ENCODE peak calls at places on chromosomes 4 and X, in five cellular contexts. One of them, this sample, is unnamed.

GRCh38 chr4:27701563-27701962 is 840.9 kb downstream of the STIM2 start:
- DNase-seq in H1: no peak
- DNase-seq in K562: no peak
- DNase-seq in HepG2: no peak
- DNase-seq in GM12878: no peak
- DNase-seq in this sample: no peak

GRCh38 chr4:127832585-127832984 is 48.1 kb upstream of the PLK4 start:
- DNase-seq in H1: no peak
- DNase-seq in K562: no peak
- DNase-seq in HepG2: no peak
- DNase-seq in GM12878: peak; percentile 41
- DNase-seq in this sample: no peak

GRCh38 chr4:144302704-144303536 is 162.4 kb upstream of the GYPA start:
- DNase-seq in H1: no peak
- DNase-seq in K562: no peak
- DNase-seq in HepG2: no peak
- DNase-seq in GM12878: no peak
- DNase-seq in this sample: no peak

GRCh38 chrX:11890843-11891514 is 132.9 kb downstream of the MSL3 start:
- DNase-seq in H1: no peak
- DNase-seq in K562: no peak
- DNase-seq in HepG2: no peak
- DNase-seq in GM12878: no peak
- DNase-seq in this sample: no peak

GRCh38 chr4:118883861-118884260 is 4.8 kb upstream of the SYNPO2 start:
- DNase-seq in H1: no peak
- DNase-seq in K562: no peak
- DNase-seq in HepG2: no peak
- DNase-seq in GM12878: no peak
- DNase-seq in this sample: no peak

GRCh38 chrX:56033495-56034180 is 198.5 kb upstream of the KLF8 start:
- DNase-seq in H1: no peak
- DNase-seq in K562: no peak
- DNase-seq in HepG2: no peak
- DNase-seq in GM12878: no peak
- DNase-seq in this sample: no peak

GRCh38 chr4:124943145-124943889 is 230.8 kb upstream of the ANKRD50 start:
- DNase-seq in H1: no peak
- DNase-seq in K562: no peak
- DNase-seq in HepG2: no peak
- DNase-seq in GM12878: no peak
- DNase-seq in this sample: no peak

GRCh38 chr4:125390126-125390525 is 75.4 kb downstream of the FAT4 start:
- DNase-seq in H1: no peak
- DNase-seq in K562: no peak
- DNase-seq in HepG2: no peak
- DNase-seq in GM12878: no peak
- DNase-seq in this sample: no peak

GRCh38 chr4:88443486-88443885 is 13.4 kb upstream of the HERC5 start:
- DNase-seq in H1: no peak
- DNase-seq in K562: no peak
- DNase-seq in HepG2: no peak
- DNase-seq in GM12878: no peak
- DNase-seq in this sample: peak; percentile 57

GRCh38 chr4:88440146-88440545 is 16.8 kb upstream of the HERC5 start:
- DNase-seq in H1: no peak
- DNase-seq in K562: no peak
- DNase-seq in HepG2: no peak
- DNase-seq in GM12878: no peak
- DNase-seq in this sample: no peak

GRCh38 chr4:88441696-88442095 is 15.2 kb upstream of the HERC5 start:
- DNase-seq in H1: no peak
- DNase-seq in K562: no peak
- DNase-seq in HepG2: no peak
- DNase-seq in GM12878: no peak
- DNase-seq in this sample: no peak

GRCh38 chr4:88445252-88445651 is 11.7 kb upstream of the HERC5 start:
- DNase-seq in H1: no peak
- DNase-seq in K562: no peak
- DNase-seq in HepG2: no peak
- DNase-seq in GM12878: no peak
- DNase-seq in this sample: no peak

GRCh38 chr4:88442636-88443260 is 14.2 kb upstream of the HERC5 start:
- DNase-seq in H1: no peak
- DNase-seq in K562: no peak
- DNase-seq in HepG2: no peak
- DNase-seq in GM12878: no peak
- DNase-seq in this sample: peak; percentile 17
- TF ChIP-seq CREB1 in H1: no peak
- TF ChIP-seq CREB1 in K562: no peak
- TF ChIP-seq CREB1 in HepG2: no peak
- TF ChIP-seq CREB1 in GM12878: no peak
- TF ChIP-seq CREB1 in this sample: no peak

GRCh38 chrX:133440797-133441163 is 25.5 kb upstream of the GPC4 start:
- DNase-seq in H1: no peak
- DNase-seq in K562: no peak
- DNase-seq in HepG2: no peak
- DNase-seq in GM12878: no peak
- DNase-seq in this sample: no peak
- H3K4me1 ChIP-seq in H1: peaks cover 26% of the 10 kb centered on the region
- H3K4me1 ChIP-seq in K562: no peaks in the 10 kb centered on the region
- H3K4me1 ChIP-seq in HepG2: no peaks in the 10 kb centered on the region
- H3K4me1 ChIP-seq in GM12878: no peaks in the 10 kb centered on the region
- H3K4me1 ChIP-seq in this sample: peaks cover 46% of the 10 kb centered on the region

DNA sequence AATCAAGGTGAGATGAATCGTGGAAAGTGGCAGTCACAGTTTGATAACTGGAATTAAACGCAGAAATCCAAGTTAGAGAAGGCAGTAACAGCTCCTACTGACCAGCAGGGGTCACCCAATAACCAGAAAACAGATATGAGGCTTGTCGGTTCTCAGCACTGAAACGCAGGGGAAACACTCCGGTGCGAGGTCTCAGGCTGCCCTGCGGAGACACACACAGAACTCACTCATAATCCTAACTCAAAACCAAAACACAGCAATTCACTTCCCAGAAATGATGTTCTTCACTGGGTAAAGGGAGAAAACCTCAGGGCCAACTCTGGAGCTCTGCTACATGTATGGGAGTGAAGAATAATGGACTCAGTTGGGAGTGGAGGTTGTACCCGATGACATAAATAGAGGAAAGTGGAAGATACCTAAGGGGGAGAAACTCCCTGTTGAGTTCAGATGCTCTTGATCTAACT is 384.4 kb downstream of the RAPGEF2 start:
- DNase-seq in H1: peak; percentile 63
- DNase-seq in K562: peak; percentile 69
- DNase-seq in HepG2: peak; percentile 68
- DNase-seq in GM12878: peak; percentile 17
- DNase-seq in this sample: peak; percentile 87
- H3K4me3 ChIP-seq in H1: no peak overlapping the region
- H3K4me3 ChIP-seq in K562: no peak overlapping the region
- H3K4me3 ChIP-seq in HepG2: no peak overlapping the region
- H3K4me3 ChIP-seq in GM12878: no peak overlapping the region
- H3K4me3 ChIP-seq in this sample: no peak overlapping the region

GRCh38 chr4:149887091-149887490 is 71.4 kb upstream of the IQCM start:
- DNase-seq in H1: no peak
- DNase-seq in K562: no peak
- DNase-seq in HepG2: no peak
- DNase-seq in GM12878: no peak
- DNase-seq in this sample: no peak
- TF ChIP-seq CREB1 in H1: no peak
- TF ChIP-seq CREB1 in K562: no peak
- TF ChIP-seq CREB1 in HepG2: no peak
- TF ChIP-seq CREB1 in GM12878: no peak
- TF ChIP-seq CREB1 in this sample: no peak

DNA sequence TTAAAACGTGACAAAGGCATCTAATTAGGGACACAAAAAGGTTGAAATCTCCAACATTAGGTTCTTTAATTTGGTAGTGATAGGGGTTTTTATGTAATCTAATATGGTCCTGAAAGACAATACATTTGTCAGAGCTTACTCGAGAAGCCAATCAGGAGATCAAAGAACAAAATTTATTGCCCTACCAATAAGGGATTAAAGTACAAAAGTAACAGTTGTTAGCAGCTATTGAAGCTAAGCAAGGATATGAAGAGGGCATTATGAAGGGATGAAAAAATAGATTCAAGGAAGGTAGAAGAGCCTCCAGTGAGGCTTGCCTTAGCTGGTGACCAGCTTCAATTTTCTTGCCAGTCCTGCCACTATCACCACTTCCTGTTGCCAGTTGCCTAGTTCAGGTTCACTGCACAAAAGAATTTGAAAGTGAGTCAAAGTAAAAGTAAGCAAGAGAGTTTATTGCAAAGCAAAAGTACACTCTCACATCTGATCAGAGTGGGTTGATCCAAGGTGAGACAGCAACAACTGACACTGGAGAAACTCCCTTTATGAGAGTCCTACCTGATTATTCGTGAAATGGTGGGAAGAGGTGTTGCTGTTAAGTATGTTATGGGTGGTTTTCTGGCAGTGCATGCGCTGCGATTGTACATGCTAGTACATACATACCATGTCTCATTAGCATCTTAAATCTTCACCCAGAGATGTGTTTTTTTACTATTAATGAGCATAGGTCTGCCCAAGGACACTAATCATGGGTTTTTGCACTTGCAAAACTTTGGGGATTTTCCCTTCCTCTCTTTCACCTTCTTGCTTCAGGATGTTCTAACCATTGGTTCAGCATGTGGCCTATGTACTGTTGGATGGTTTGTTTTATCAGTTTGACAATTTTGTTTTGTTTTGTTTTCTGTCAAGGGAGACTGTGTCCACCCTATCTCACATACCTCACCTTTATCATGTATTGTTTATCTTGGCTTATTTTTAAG is 263.2 kb upstream of the ITM2A start:
- DNase-seq in H1: no peak
- DNase-seq in K562: no peak
- DNase-seq in HepG2: no peak
- DNase-seq in GM12878: peak; percentile 47
- DNase-seq in this sample: no peak
- H3K4me1 ChIP-seq in H1: no peaks in the 10 kb centered on the region
- H3K4me1 ChIP-seq in K562: no peaks in the 10 kb centered on the region
- H3K4me1 ChIP-seq in HepG2: no peaks in the 10 kb centered on the region
- H3K4me1 ChIP-seq in GM12878: no peaks in the 10 kb centered on the region
- H3K4me1 ChIP-seq in this sample: no peaks in the 10 kb centered on the region

GRCh38 chrX:65586491-65586890 is 51.9 kb upstream of the LAS1L start:
- DNase-seq in H1: no peak
- DNase-seq in K562: no peak
- DNase-seq in HepG2: no peak
- DNase-seq in GM12878: no peak
- DNase-seq in this sample: no peak

GRCh38 chrX:65589304-65589703 is 54.7 kb upstream of the LAS1L start:
- DNase-seq in H1: no peak
- DNase-seq in K562: no peak
- DNase-seq in HepG2: no peak
- DNase-seq in GM12878: no peak
- DNase-seq in this sample: no peak

GRCh38 chrX:65591206-65591605 is 56.6 kb upstream of the LAS1L start:
- DNase-seq in H1: no peak
- DNase-seq in K562: no peak
- DNase-seq in HepG2: no peak
- DNase-seq in GM12878: no peak
- DNase-seq in this sample: no peak

GRCh38 chrX:65587616-65588526 is 53.3 kb upstream of the LAS1L start:
- DNase-seq in H1: no peak
- DNase-seq in K562: peak; percentile 66
- DNase-seq in HepG2: no peak
- DNase-seq in GM12878: no peak
- DNase-seq in this sample: no peak

DNA sequence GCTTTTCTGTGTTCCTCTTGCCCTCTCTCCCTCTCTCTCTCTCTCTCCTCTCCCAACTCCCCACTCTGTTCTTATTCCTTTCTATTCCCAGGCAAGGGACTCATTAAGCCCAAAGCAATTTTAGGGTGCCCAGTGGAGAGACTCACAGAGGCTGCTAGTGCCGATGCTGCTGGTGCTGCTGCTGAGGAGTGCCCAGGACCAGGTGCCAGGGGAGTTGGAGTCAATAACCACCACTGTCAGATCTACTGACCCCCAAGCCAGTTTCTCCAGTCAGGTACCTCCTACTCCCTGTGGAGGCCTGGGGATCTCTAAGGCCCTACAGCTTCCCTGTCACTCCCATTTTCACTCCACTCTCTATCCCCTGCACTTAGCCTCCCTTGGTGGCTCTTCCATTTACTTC is 54.2 kb upstream of the LAS1L start:
- DNase-seq in H1: no peak
- DNase-seq in K562: no peak
- DNase-seq in HepG2: no peak
- DNase-seq in GM12878: no peak
- DNase-seq in this sample: no peak
- H3K4me3 ChIP-seq in H1: no peak overlapping the region
- H3K4me3 ChIP-seq in K562: peak overlapping the region; percentile 42
- H3K4me3 ChIP-seq in HepG2: no peak overlapping the region
- H3K4me3 ChIP-seq in GM12878: no peak overlapping the region
- H3K4me3 ChIP-seq in this sample: no peak overlapping the region

GRCh38 chr4:13525606-13526281 is 18.6 kb downstream of the NKX3-2 start:
- DNase-seq in H1: no peak
- DNase-seq in K562: no peak
- DNase-seq in HepG2: no peak
- DNase-seq in GM12878: no peak
- DNase-seq in this sample: peak; percentile 38
- TF ChIP-seq CREB1 in H1: no peak
- TF ChIP-seq CREB1 in K562: no peak
- TF ChIP-seq CREB1 in HepG2: no peak
- TF ChIP-seq CREB1 in GM12878: no peak
- TF ChIP-seq CREB1 in this sample: no peak